ENCODE peak calls at places on chromosomes 5 and 9, in four cellular contexts. P is right atrium auricular region, G is brain microvascular endothelial cell, D is choroid plexus epithelial cell. C is an unnamed sample.

GRCh38 chr5:435961-436640 is 6.9 kb upstream of the EXOC3 start:
- DNase-seq in P (no peak), G (no peak), D (peak), C (no peak)

GRCh38 chr9:70079364-70080103 is 35.9 kb downstream of the MAMDC2 start:
- DNase-seq in G (no peak), P (no peak), D (peak), C (no peak)

GRCh38 chr5:56415356-56415765 is 182.2 kb upstream of the ANKRD55 start:
- DNase-seq in G (peak), P (peak), D (peak), C (peak)

GRCh38 chr9:129270903-129271431 is 92.9 kb upstream of the IER5L start:
- DNase-seq in P (no peak), G (peak), D (peak), C (peak)

GRCh38 chr5:119417891-119418781 is 34.2 kb upstream of the HSD17B4 start:
- DNase-seq in G (peak), P (no peak), D (peak), C (peak)

GRCh38 chr9:114930063-114930812 is at the start of gene TNFSF8:
- DNase-seq in G (no peak), P (no peak), D (no peak), C (no peak)

GRCh38 chr9:114261026-114261425 is 61.9 kb upstream of the ORM1 start:
- DNase-seq in P (no peak), D (no peak), G (no peak), C (no peak)

GRCh38 chr5:134149571-134150303 is 27.0 kb downstream of the SKP1 start:
- DNase-seq in D (peak), P (peak), G (no peak), C (no peak)

GRCh38 chr5:138340008-138340407 is 1.9 kb downstream of the FAM53C start:
- DNase-seq in D (no peak), P (no peak), G (no peak), C (no peak)

GRCh38 chr9:98329904-98330303 is 74.5 kb upstream of the TBC1D2 start:
- DNase-seq in P (no peak), G (no peak), D (no peak), C (no peak)
- TF ChIP-seq CTCF in P (no peak), G (no peak), D (no peak), C (no peak)

GRCh38 chr5:96218653-96219052 is 214.4 kb downstream of the PCSK1 start:
- DNase-seq in P (no peak), G (no peak), D (no peak), C (no peak)

GRCh38 chr5:96219580-96220281 is 213.3 kb downstream of the PCSK1 start:
- DNase-seq in P (no peak), G (peak), D (peak), C (peak)

GRCh38 chr5:96222129-96222528 is 210.9 kb downstream of the PCSK1 start:
- DNase-seq in D (no peak), P (no peak), G (no peak), C (no peak)

GRCh38 chr5:96220610-96221390 is 212.2 kb downstream of the PCSK1 start:
- DNase-seq in G (no peak), P (no peak), D (peak), C (peak)
- TF ChIP-seq CTCF in G (no peak), P (no peak), D (no peak), C (no peak)

DNA sequence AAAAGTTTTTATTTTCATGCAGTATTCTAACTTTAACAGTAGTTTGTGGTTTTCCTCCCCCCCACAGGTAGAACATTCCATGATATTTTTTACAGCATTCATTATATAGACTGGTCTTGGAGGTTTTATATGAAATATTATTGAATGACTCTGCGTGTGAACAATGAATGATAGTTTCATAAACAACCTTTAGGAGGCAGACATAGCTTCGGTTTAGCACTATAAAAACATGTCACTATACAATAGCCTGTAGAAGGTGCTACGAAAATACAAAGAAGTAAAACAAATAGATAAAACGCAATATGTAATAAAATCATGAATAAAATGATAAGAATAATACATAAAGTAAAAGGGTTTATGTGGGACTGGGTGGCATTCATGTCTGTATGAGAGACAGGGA is 8.5 kb downstream of the KLF4 start:
- DNase-seq in P (no peak), D (peak), G (no peak), C (no peak)
- TF ChIP-seq CTCF in P (peak), D (peak), G (no peak), C (peak)

GRCh38 chr9:127360205-127360604 is 36.8 kb upstream of the SLC2A8 start:
- DNase-seq in P (no peak), G (no peak), D (peak), C (no peak)
- TF ChIP-seq CTCF in P (peak), G (peak), D (peak), C (peak)

GRCh38 chr9:135924628-135925338 is 17.4 kb upstream of the CAMSAP1 start:
- DNase-seq in D (no peak), P (no peak), G (no peak), C (no peak)
- TF ChIP-seq CTCF in D (no peak), P (no peak), G (no peak), C (no peak)

DNA sequence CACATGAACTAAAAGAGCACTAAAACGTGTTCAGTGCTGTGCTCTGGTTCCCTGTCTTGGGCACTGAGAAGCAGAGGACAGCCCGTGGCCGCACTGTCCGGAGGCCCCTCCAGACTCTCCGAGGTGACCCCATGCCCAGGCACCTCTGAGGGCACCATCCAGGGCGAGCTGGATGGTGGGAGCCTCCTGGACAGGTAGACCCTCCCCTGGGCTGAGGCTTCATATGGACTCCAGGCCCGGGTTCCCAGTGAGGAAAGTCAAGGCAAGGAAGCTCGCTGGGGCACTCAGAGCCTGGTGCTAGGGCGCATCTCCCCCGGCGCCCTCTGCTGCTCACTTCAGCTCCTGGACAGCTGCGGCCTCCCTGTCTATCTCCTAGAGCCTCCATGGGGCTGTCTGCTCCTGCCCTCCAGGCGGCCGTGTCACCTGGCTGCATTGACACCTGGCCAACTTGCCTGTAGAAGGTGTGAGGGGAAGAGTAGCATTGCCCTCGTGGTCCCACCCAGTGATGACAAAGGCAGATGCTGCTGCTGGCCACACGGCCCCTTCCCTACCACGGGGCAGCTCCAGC is 178.2 kb upstream of the IRX1 start:
- DNase-seq in P (no peak), G (no peak), D (no peak), C (no peak)
- TF ChIP-seq CTCF in P (no peak), G (no peak), D (no peak), C (no peak)

GRCh38 chr5:58165152-58165551 is 294.7 kb downstream of the PLK2 start:
- DNase-seq in P (no peak), G (no peak), D (no peak), C (no peak)
- TF ChIP-seq CTCF in P (no peak), G (no peak), D (no peak), C (no peak)

DNA sequence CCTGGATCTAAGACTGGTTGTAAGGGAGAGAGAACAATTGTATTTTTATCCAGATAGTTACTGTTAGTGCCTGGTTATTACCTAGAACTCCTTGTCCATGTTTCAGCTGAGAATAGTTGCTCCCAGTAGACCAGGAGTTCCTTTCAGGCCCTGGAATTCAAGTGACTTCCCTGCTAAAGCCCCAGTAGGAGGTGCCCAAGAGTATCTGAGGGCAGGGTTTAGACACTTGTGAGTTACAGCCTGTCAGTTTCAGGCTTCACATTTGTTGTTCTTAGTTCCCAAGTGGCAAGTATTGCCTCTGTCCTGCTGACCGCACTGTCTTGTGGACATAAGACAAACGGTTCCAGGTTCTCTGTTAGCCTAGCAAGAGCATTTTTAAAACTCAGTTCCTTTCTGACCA is 743.9 kb upstream of the SEMA6A start:
- DNase-seq in G (no peak), P (no peak), D (no peak), C (no peak)
- TF ChIP-seq CTCF in G (peak), P (no peak), D (no peak), C (no peak)

GRCh38 chr5:52989781-52990530 is 804 bp downstream of the ITGA2 start:
- DNase-seq in G (peak), D (peak), P (no peak), C (peak)
- TF ChIP-seq CTCF in G (peak), D (peak), P (peak), C (peak)